ENCODE peak calls at places on chromosomes 13 and 19, in nine cellular contexts. H is neuronal stem cell, P is cardiac muscle cell, V is GOT3, E is hippocampal formation, U is pancreas, T is adrenal gland, L is keratinocyte, R is T-cell. Y is an unnamed sample.

GRCh38 chr19:18789883-18790565 is 1.1 kb downstream of the COMP start:
- DNase-seq in L (no peak), H (no peak), V (no peak), T (no peak), P (peak), R (no peak), U (no peak), E (no peak), Y (peak)

GRCh38 chr19:48970923-48971395 is 5.8 kb downstream of the FTL start:
- DNase-seq in U (peak), L (no peak), E (peak), V (no peak), H (peak), R (peak), T (peak), P (peak), Y (peak)

GRCh38 chr19:28746486-28746885 is 466.5 kb downstream of the UQCRFS1 start:
- DNase-seq in L (no peak), V (no peak), U (no peak), T (no peak), P (no peak), E (no peak), R (no peak), H (no peak), Y (no peak)

GRCh38 chr13:26221399-26221720 is 754 bp downstream of the RNF6 start:
- DNase-seq in H (no peak), R (no peak), V (no peak), P (no peak), T (no peak), L (no peak), U (no peak), E (no peak), Y (no peak)

GRCh38 chr19:19403373-19403901 is 2.0 kb upstream of the GATAD2A start:
- DNase-seq in P (peak), V (no peak), H (no peak), R (no peak), L (no peak), E (no peak), T (peak), U (peak), Y (no peak)

GRCh38 chr13:110308377-110309158 is 1.5 kb downstream of the COL4A2 start:
- DNase-seq in V (no peak), R (no peak), T (no peak), U (no peak), P (peak), L (no peak), H (peak), E (no peak), Y (peak)

GRCh38 chr19:58406818-58407657 is 1.4 kb upstream of the ZNF584 start:
- DNase-seq in L (no peak), T (no peak), V (no peak), R (no peak), U (no peak), E (no peak), H (no peak), P (no peak), Y (no peak)

GRCh38 chr13:113777311-113778260 is 18.6 kb downstream of the TMEM255B start:
- DNase-seq in E (no peak), T (no peak), U (no peak), L (no peak), V (no peak), H (peak), R (no peak), P (peak), Y (peak)

GRCh38 chr13:100434010-100434763 is 154.4 kb downstream of the GGACT start:
- DNase-seq in E (no peak), U (no peak), V (no peak), R (no peak), H (no peak), P (peak), L (no peak), T (no peak), Y (no peak)

GRCh38 chr13:108033800-108034707 is 181.3 kb downstream of the LIG4 start:
- DNase-seq in L (no peak), V (no peak), T (no peak), U (no peak), E (no peak), H (no peak), P (no peak), R (no peak), Y (no peak)

GRCh38 chr19:13154241-13154778 is 4.1 kb downstream of the IER2 start:
- DNase-seq in P (peak), L (no peak), E (no peak), R (peak), V (no peak), H (peak), U (peak), T (peak), Y (peak)

GRCh38 chr19:10718205-10719196 is 622 bp downstream of the DNM2 start:
- DNase-seq in E (no peak), V (no peak), T (peak), L (no peak), R (peak), H (no peak), P (peak), U (peak), Y (peak)

GRCh38 chr19:18416778-18417249 is 2.4 kb upstream of the SSBP4 start:
- DNase-seq in P (peak), E (peak), V (no peak), R (peak), U (peak), H (peak), L (no peak), T (peak), Y (peak)

GRCh38 chr19:17767559-17767958 is 16.3 kb downstream of the FCHO1 start:
- DNase-seq in T (no peak), R (no peak), P (no peak), E (no peak), U (no peak), L (no peak), H (no peak), V (no peak), Y (no peak)

GRCh38 chr13:59269476-59269875 is 894.3 kb downstream of the DIAPH3 start:
- DNase-seq in H (no peak), E (no peak), T (no peak), U (no peak), V (no peak), R (no peak), L (no peak), P (peak), Y (no peak)

GRCh38 chr13:110819203-110820014 is 95.5 kb downstream of the ANKRD10 start:
- DNase-seq in P (peak), U (peak), L (peak), R (peak), V (no peak), T (peak), H (peak), E (peak), Y (peak)

GRCh38 chr19:56403764-56404704 is at the start of gene ZNF583:
- DNase-seq in P (peak), V (peak), T (peak), E (peak), H (peak), R (peak), U (peak), L (peak), Y (peak)

GRCh38 chr13:29707876-29708543 is 112.5 kb upstream of the SLC7A1 start:
- DNase-seq in L (no peak), R (peak), H (peak), V (no peak), T (peak), E (no peak), U (peak), P (peak), Y (no peak)

Y was measured in thyroid gland.